ENCODE peak calls at places on chromosomes 16 and 17, in eight cellular contexts. C is memory B cell, R is HCEC 1CT, X is germinal center, E is Caco-2, A is tibial artery, F is globus pallidus, N is mesendoderm. G is an unnamed sample.

GRCh38 chr17:2421315-2422147 is 20.7 kb upstream of the MNT start:
- DNase-seq in C (no peak), X (no peak), E (peak), A (no peak), F (no peak), N (peak), R (no peak), G (no peak)

GRCh38 chr16:952321-952720 is 18.5 kb downstream of the LMF1 start:
- DNase-seq in E (no peak), F (no peak), A (no peak), N (no peak), R (no peak), X (no peak), C (no peak), G (no peak)

GRCh38 chr16:82506734-82507133 is 120.0 kb upstream of the CDH13 start:
- DNase-seq in N (no peak), C (no peak), E (no peak), R (peak), A (no peak), X (no peak), F (no peak), G (no peak)

GRCh38 chr16:17467923-17468540 is 2.7 kb downstream of the XYLT1 start:
- DNase-seq in C (no peak), A (peak), R (peak), X (no peak), F (peak), N (peak), E (peak), G (peak)

GRCh38 chr17:652310-652709 is 62.3 kb downstream of the VPS53 start:
- DNase-seq in N (no peak), E (no peak), A (peak), X (no peak), F (peak), C (no peak), R (no peak), G (peak)

GRCh38 chr17:20706752-20707372 is 127.3 kb downstream of the CDRT15L2 start:
- DNase-seq in X (no peak), E (no peak), C (no peak), R (no peak), A (no peak), N (no peak), F (no peak), G (no peak)

GRCh38 chr17:38415250-38416194 is 12.7 kb upstream of the ARHGAP23 start:
- DNase-seq in X (no peak), N (peak), C (no peak), R (no peak), A (no peak), E (peak), F (peak), G (no peak)

GRCh38 chr17:52297230-52298010 is 138.9 kb upstream of the CA10 start:
- DNase-seq in R (no peak), E (peak), A (no peak), F (no peak), X (no peak), C (no peak), N (peak), G (no peak)

GRCh38 chr16:4058386-4058785 is 57.9 kb downstream of the ADCY9 start:
- DNase-seq in C (no peak), E (no peak), F (no peak), X (no peak), N (no peak), A (no peak), R (no peak), G (no peak)

GRCh38 chr16:81642107-81642436 is 137.0 kb upstream of the PLCG2 start:
- DNase-seq in F (no peak), C (no peak), A (no peak), R (no peak), X (no peak), E (no peak), N (no peak), G (no peak)

GRCh38 chr16:77289331-77289809 is 90.2 kb downstream of the SYCE1L start:
- DNase-seq in A (no peak), N (peak), C (no peak), F (no peak), R (peak), E (peak), X (no peak), G (no peak)

GRCh38 chr16:88536971-88537751 is 33.0 kb upstream of the ZC3H18 start:
- DNase-seq in F (no peak), A (no peak), X (no peak), C (no peak), N (no peak), E (no peak), R (no peak), G (no peak)

GRCh38 chr17:19417611-19418010 is 6.6 kb downstream of the RNF112 start:
- DNase-seq in A (no peak), F (no peak), R (no peak), E (no peak), C (no peak), N (no peak), X (no peak), G (no peak)

GRCh38 chr16:47320546-47321315 is 140.1 kb downstream of the ITFG1 start:
- DNase-seq in C (no peak), A (no peak), R (peak), N (no peak), F (no peak), X (no peak), E (no peak), G (no peak)

GRCh38 chr17:68849673-68850260 is 105.4 kb downstream of the ABCA8 start:
- DNase-seq in X (no peak), R (no peak), F (no peak), E (no peak), N (no peak), C (no peak), A (no peak), G (no peak)

GRCh38 chr16:82329070-82329469 is 159.0 kb upstream of the MPHOSPH6 start:
- DNase-seq in N (no peak), X (no peak), C (no peak), R (no peak), A (no peak), E (no peak), F (no peak), G (no peak)

GRCh38 chr17:56648814-56649213 is 55.3 kb downstream of the NOG start:
- DNase-seq in N (no peak), A (no peak), E (no peak), X (no peak), R (no peak), F (no peak), C (no peak), G (no peak)

GRCh38 chr17:82433560-82434215 is 15.3 kb upstream of the OGFOD3 start:
- DNase-seq in X (no peak), A (no peak), N (no peak), F (no peak), C (no peak), R (no peak), E (no peak), G (no peak)